ENCODE peak calls at places on chromosomes 3 and 15, in six cellular contexts. V is H4, U is EL, L is hypothalamus, O is ELR, Y is GM10248. R is an unnamed sample.

GRCh38 chr3:36579746-36580145 is 184.6 kb downstream of the DCLK3 start:
- DNase-seq in U (no peak), L (no peak), O (no peak), V (no peak), Y (no peak), R (no peak)

GRCh38 chr3:11544413-11545181 is 99.1 kb downstream of the VGLL4 start:
- DNase-seq in V (peak), O (no peak), L (no peak), Y (no peak), U (peak), R (peak)

GRCh38 chr3:189139631-189140030 is 32.1 kb upstream of the TPRG1 start:
- DNase-seq in U (no peak), V (no peak), O (no peak), L (no peak), Y (no peak), R (no peak)

GRCh38 chr3:119018690-119019463 is 15.8 kb downstream of the IGSF11 start:
- DNase-seq in Y (no peak), O (no peak), L (peak), V (no peak), U (no peak), R (no peak)

GRCh38 chr15:26889298-26889898 is 22.5 kb downstream of the GABRA5 start:
- DNase-seq in L (peak), U (peak), Y (no peak), V (peak), O (peak), R (peak)

GRCh38 chr3:10164546-10165393 is at the start of gene IRAK2:
- DNase-seq in Y (peak), V (no peak), U (peak), L (peak), O (peak), R (peak)

GRCh38 chr15:101578443-101578894 is 73.7 kb downstream of the TM2D3 start:
- DNase-seq in Y (peak), U (no peak), L (no peak), O (peak), V (peak), R (no peak)

GRCh38 chr3:46527239-46527638 is 29.5 kb downstream of the RTP3 start:
- DNase-seq in O (no peak), V (no peak), L (no peak), Y (no peak), U (no peak), R (no peak)

GRCh38 chr15:31605467-31605931 is 278.9 kb downstream of the KLF13 start:
- DNase-seq in V (peak), O (peak), Y (no peak), U (peak), L (no peak), R (peak)

GRCh38 chr3:184565421-184566211 is 4.0 kb downstream of the EPHB3 start:
- DNase-seq in Y (no peak), U (peak), O (peak), L (peak), V (peak), R (peak)

GRCh38 chr15:90165659-90166489 is 35.3 kb upstream of the SEMA4B start:
- DNase-seq in O (peak), Y (peak), U (peak), V (peak), L (no peak), R (peak)

GRCh38 chr3:109930592-109930991 is 593.2 kb upstream of the DPPA4 start:
- DNase-seq in U (no peak), O (peak), L (no peak), V (no peak), Y (no peak), R (no peak)

GRCh38 chr15:88800026-88800425 is 3.2 kb upstream of the ACAN start:
- DNase-seq in O (peak), V (peak), U (peak), L (no peak), Y (no peak), R (peak)

GRCh38 chr3:76039431-76039830 is 254.1 kb upstream of the ZNF717 start:
- DNase-seq in U (peak), L (no peak), O (peak), V (no peak), Y (no peak), R (no peak)

R was measured in hepatic stellate cell.